ENCODE peak calls at places on chromosomes 1 and 21, in five cellular contexts. L is fibroblast of lung, C is fibroblast of mammary gland, Y is IMR-90, J is HL-60. H is an unnamed sample.

GRCh38 chr1:229171934-229172333 is 99.0 kb upstream of the RAB4A start:
- DNase-seq in L (no peak), J (no peak), C (no peak), Y (no peak), H (no peak)

GRCh38 chr1:232211149-232211548 is 418.8 kb downstream of the SIPA1L2 start:
- DNase-seq in J (no peak), Y (no peak), C (no peak), L (no peak), H (no peak)

GRCh38 chr1:42939216-42939615 is 19.5 kb downstream of the SLC2A1 start:
- DNase-seq in J (no peak), Y (no peak), C (no peak), L (no peak), H (no peak)

GRCh38 chr21:46096997-46097825 is 701 bp upstream of the COL6A2 start:
- DNase-seq in L (no peak), C (peak; percentile 31), Y (no peak), J (no peak), H (no peak)

GRCh38 chr1:189357317-189357716 is 1120.3 kb downstream of the BRINP3 start:
- DNase-seq in Y (no peak), L (no peak), J (no peak), C (no peak), H (no peak)

GRCh38 chr1:92482665-92483441 is 3.9 kb downstream of the GFI1 start:
- DNase-seq in L (no peak), J (no peak), C (no peak), Y (no peak), H (no peak)

GRCh38 chr1:84722794-84723193 is 32.5 kb upstream of the SSX2IP start:
- DNase-seq in C (peak; percentile 94), L (peak; percentile 50), J (no peak), Y (peak; percentile 50), H (no peak)

GRCh38 chr1:201752333-201752732 is 76.6 kb upstream of the IPO9 start:
- DNase-seq in C (no peak), L (no peak), J (no peak), Y (no peak), H (peak; percentile 23)

GRCh38 chr1:233025156-233025555 is 74.7 kb downstream of the NTPCR start:
- DNase-seq in C (peak; percentile 12), J (no peak), L (peak; percentile 33), Y (peak; percentile 30), H (peak; percentile 23)

GRCh38 chr1:56520202-56520601 is 59.2 kb downstream of the PLPP3 start:
- DNase-seq in C (peak; percentile 51), J (no peak), Y (no peak), L (no peak), H (peak; percentile 51)

GRCh38 chr1:9145021-9145668 is 16.2 kb upstream of the GPR157 start:
- DNase-seq in C (peak; percentile 72), J (peak; percentile 49), L (peak; percentile 78), Y (peak; percentile 81), H (peak; percentile 57)

GRCh38 chr1:31669786-31670582 is 25.3 kb upstream of the PEF1 start:
- DNase-seq in J (no peak), Y (peak; percentile 20), L (peak; percentile 62), C (peak; percentile 40), H (peak; percentile 68)

GRCh38 chr21:42406846-42407245 is 3.1 kb downstream of the UBASH3A start:
- DNase-seq in L (no peak), C (no peak), Y (no peak), J (no peak), H (no peak)

GRCh38 chr21:14815001-14815400 is 249.8 kb downstream of the NRIP1 start:
- DNase-seq in L (no peak), Y (no peak), C (peak; percentile 52), J (no peak), H (no peak)

GRCh38 chr1:46436844-46437243 is 42.7 kb downstream of the FAAH start:
- DNase-seq in J (no peak), C (no peak), L (no peak), Y (no peak), H (no peak)

GRCh38 chr1:8423702-8424538 is 106.0 kb downstream of the SLC45A1 start:
- DNase-seq in L (peak; percentile 78), Y (peak; percentile 65), J (peak; percentile 45), C (peak; percentile 71), H (peak; percentile 76)

GRCh38 chr1:15696956-15697521 is 12.9 kb downstream of the PLEKHM2 start:
- DNase-seq in Y (no peak), J (no peak), C (no peak), L (no peak), H (no peak)

GRCh38 chr1:20830378-20830777 is 43.3 kb upstream of the HP1BP3 start:
- DNase-seq in J (no peak), L (no peak), Y (no peak), C (no peak), H (no peak)

GRCh38 chr1:207713529-207713928 is 38.3 kb upstream of the CD46 start:
- DNase-seq in C (no peak), Y (no peak), J (no peak), L (no peak), H (no peak)

GRCh38 chr1:235397733-235398132 is 30.5 kb downstream of the TBCE start:
- DNase-seq in Y (peak; percentile 94), L (peak; percentile 95), J (no peak), C (peak; percentile 97), H (peak; percentile 84)

GRCh38 chr1:194069168-194069830 is 882.9 kb upstream of the B3GALT2 start:
- DNase-seq in L (peak; percentile 41), J (peak; percentile 35), C (peak; percentile 12), Y (peak; percentile 16), H (no peak)

GRCh38 chr1:155507960-155508359 is 54.6 kb downstream of the ASH1L start:
- DNase-seq in J (no peak), C (no peak), L (no peak), Y (no peak), H (no peak)

GRCh38 chr1:155499953-155500621 is 62.5 kb downstream of the ASH1L start:
- DNase-seq in Y (no peak), L (peak; percentile 27), J (no peak), C (no peak), H (peak; percentile 36)

GRCh38 chr1:155509064-155509463 is 53.5 kb downstream of the ASH1L start:
- DNase-seq in L (no peak), J (no peak), Y (no peak), C (no peak), H (no peak)

GRCh38 chr1:155499263-155499662 is 63.3 kb downstream of the ASH1L start:
- DNase-seq in L (no peak), Y (peak; percentile 43), J (no peak), C (peak; percentile 67), H (no peak)

DNA sequence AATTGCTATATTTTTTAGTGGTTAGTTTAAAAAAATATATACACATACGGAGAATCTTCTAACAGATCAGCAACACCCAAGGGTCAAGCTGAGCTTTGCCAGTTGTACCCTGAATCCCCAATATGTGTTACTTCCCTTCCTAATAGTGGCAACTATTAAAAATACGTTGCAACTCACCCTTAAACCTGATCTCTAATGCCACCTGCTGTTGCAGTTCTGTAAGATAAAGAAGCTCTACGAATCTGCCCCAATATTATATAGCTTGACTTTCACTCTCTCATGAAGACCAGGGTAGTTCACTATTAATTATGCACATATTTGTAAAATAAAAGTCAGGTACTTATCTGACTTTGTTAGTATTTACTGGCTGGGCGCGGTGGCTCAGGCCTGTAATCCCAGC is 58.4 kb downstream of the ASH1L start:
- DNase-seq in C (peak; percentile 56), L (peak; percentile 18), J (no peak), Y (peak; percentile 42), H (peak; percentile 39)
- TF ChIP-seq CTCF in C (peak; percentile 50), L (peak; percentile 43), J (no peak), Y (peak; percentile 46), H (peak; percentile 35)

GRCh38 chr1:12615916-12616708 is 1.9 kb downstream of the DHRS3 start:
- DNase-seq in C (peak; percentile 48), J (no peak), L (peak; percentile 61), Y (peak; percentile 62), H (no peak)

GRCh38 chr1:12616709-12617373 is 1.2 kb downstream of the DHRS3 start:
- DNase-seq in J (no peak), L (no peak), Y (no peak), C (no peak), H (no peak)

GRCh38 chr1:12613180-12613579 is 4.8 kb downstream of the DHRS3 start:
- DNase-seq in C (no peak), Y (no peak), J (no peak), L (no peak), H (no peak)

GRCh38 chr1:12615166-12615915 is 2.7 kb downstream of the DHRS3 start:
- DNase-seq in C (no peak), Y (peak; percentile 49), J (no peak), L (no peak), H (no peak)

DNA sequence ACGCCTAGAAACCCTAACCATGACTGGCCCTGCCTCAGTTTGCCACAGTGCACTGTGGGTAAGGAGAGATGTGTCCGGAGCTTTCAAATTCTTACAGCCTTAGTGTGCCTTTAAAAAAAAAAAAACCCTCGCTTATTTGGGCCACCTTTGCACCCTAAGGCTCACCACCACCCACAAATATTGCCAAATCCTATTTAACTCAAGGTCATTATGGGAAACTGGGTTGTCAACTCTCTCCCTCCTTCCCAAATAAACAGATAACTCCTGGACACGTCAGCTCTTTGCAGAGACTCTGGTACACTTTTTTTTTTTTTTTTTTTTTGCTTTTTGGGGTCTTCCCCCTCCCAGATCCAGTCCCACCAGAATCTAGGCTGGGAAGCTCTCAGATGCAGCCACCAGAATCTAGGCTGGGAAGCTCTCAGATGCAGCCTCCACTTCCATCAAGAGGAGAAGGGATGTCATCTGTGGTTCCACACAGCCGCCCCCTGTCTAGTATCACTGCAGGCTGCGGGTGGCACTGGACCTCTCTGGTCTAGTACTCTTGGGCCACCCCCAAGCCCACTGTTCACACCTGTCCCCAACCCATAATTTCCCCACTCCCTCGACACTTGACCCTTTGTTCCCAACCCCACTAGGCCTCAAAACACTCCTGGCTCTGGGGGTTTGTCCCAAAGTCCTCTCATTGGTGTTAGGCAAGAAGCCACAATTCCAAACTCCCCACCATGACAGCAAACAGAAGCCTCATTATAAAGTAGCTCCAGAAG is 3.4 kb downstream of the DHRS3 start:
- DNase-seq in L (no peak), Y (no peak), J (no peak), C (no peak), H (no peak)
- H3K4me3 ChIP-seq in L (no peak overlapping the region), Y (no peak overlapping the region), J (no peak overlapping the region), C (no peak overlapping the region), H (peak overlapping the region; percentile 82)

GRCh38 chr1:63317007-63317813 is 5.2 kb upstream of the FOXD3 start:
- DNase-seq in Y (peak; percentile 41), C (peak; percentile 63), L (peak; percentile 27), J (peak; percentile 43), H (peak; percentile 42)
- TF ChIP-seq CTCF in Y (peak; percentile 55), C (peak; percentile 32), L (peak; percentile 40), J (peak; percentile 44), H (peak; percentile 64)

DNA sequence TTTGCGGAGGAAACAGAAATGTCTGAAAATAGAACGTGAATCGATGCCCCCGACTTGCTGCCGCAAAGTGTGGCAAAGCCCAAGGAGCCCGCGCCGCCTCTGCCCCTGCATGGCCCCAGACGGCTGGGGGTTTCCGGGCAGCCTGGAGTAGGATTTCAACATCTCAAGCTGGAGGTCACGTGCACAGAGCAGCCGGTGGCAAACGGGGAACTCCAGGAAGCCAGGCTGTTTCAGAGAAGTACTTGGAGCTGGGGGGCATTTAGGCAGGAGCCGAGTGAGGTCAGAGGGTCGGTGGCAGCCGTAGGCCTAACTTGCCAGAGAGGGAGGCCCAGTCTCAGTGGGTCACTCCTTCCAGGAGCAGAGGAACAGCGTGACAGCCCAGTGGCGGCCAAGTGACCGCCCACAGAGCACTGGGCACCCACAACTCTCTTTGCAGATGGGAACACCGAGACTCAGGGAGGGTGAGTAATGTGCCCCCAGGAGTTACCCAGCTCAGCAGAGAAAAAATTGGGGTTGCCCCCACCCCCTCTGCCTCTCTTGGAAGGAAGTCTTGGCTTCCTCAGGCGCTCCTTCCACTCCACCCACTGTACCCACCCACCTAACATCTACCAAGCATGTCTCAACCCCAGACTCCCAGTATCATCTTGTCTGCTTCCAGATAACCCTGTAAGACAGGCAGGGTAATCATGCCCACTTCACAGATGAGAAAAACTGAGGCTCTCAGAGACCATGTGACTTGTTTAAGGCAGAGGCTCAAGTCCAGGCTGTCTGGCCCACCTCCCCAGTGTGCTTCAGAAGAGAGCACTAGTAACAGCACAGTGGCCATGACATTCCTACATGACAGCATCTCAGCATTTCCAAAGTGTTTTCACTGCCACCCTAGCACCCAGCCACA is 179.4 kb downstream of the HIVEP3 start:
- DNase-seq in Y (peak; percentile 87), J (peak; percentile 98), C (peak; percentile 56), L (no peak), H (peak; percentile 61)
- H3K4me3 ChIP-seq in Y (no peak overlapping the region), J (peak overlapping the region; percentile 31), C (no peak overlapping the region), L (no peak overlapping the region), H (no peak overlapping the region)